ENCODE peak calls at places on chromosomes 6 and 20, in eight cellular contexts. P, V, M, W, T, R, Q and K are unnamed samples.

GRCh38 chr20:48618631-48619030 is 209.2 kb downstream of the PREX1 start:
- DNase-seq in P (no peak), V (no peak), M (no peak), W (no peak), T (no peak), R (no peak), Q (no peak), K (no peak)

GRCh38 chr6:142728910-142729481 is 216.0 kb downstream of the HIVEP2 start:
- DNase-seq in P (no peak), V (no peak), M (no peak), W (no peak), T (peak), R (no peak), Q (no peak), K (no peak)

GRCh38 chr6:166639921-166640320 is 12.9 kb upstream of the RPS6KA2 start:
- DNase-seq in P (no peak), V (no peak), M (no peak), W (no peak), T (no peak), R (no peak), Q (no peak), K (no peak)

GRCh38 chr6:168451805-168452204 is 10.8 kb downstream of the SMOC2 start:
- DNase-seq in P (peak), V (no peak), M (no peak), W (peak), T (no peak), R (no peak), Q (no peak), K (no peak)

GRCh38 chr6:42404494-42404893 is 47.2 kb downstream of the TRERF1 start:
- DNase-seq in P (peak), V (no peak), M (peak), W (peak), T (peak), R (no peak), Q (no peak), K (no peak)

GRCh38 chr6:36848658-36849441 is 9.6 kb upstream of the CPNE5 start:
- DNase-seq in P (peak), V (peak), M (no peak), W (no peak), T (peak), R (peak), Q (no peak), K (no peak)

GRCh38 chr20:24764027-24764797 is 184.9 kb upstream of the CST7 start:
- DNase-seq in P (no peak), V (no peak), M (no peak), W (no peak), T (no peak), R (no peak), Q (no peak), K (no peak)

GRCh38 chr6:138555294-138555988 is 56.1 kb upstream of the NHSL1 start:
- DNase-seq in P (no peak), V (peak), M (no peak), W (peak), T (no peak), R (no peak), Q (no peak), K (no peak)

GRCh38 chr6:160300076-160300695 is 41.6 kb upstream of the SLC22A2 start:
- DNase-seq in P (peak), V (no peak), M (no peak), W (peak), T (no peak), R (no peak), Q (no peak), K (no peak)

GRCh38 chr6:44263357-44264100 is 1.8 kb downstream of the NFKBIE start:
- DNase-seq in P (peak), V (no peak), M (no peak), W (no peak), T (peak), R (no peak), Q (no peak), K (no peak)

GRCh38 chr6:79453558-79454042 is 83.6 kb downstream of the LCA5 start:
- DNase-seq in P (no peak), V (no peak), M (no peak), W (peak), T (peak), R (no peak), Q (no peak), K (no peak)

GRCh38 chr6:70955441-70956190 is 1.2 kb downstream of the B3GAT2 start:
- DNase-seq in P (peak), V (peak), M (peak), W (peak), T (peak), R (peak), Q (peak), K (peak)

GRCh38 chr20:61805781-61806180 is 259.9 kb downstream of the TAF4 start:
- DNase-seq in P (peak), V (no peak), M (no peak), W (no peak), T (no peak), R (no peak), Q (no peak), K (no peak)

GRCh38 chr20:63835031-63835858 is 4.2 kb upstream of the ZBTB46 start:
- DNase-seq in P (peak), V (peak), M (no peak), W (peak), T (peak), R (peak), Q (no peak), K (no peak)

GRCh38 chr20:63265891-63266515 is 6.6 kb upstream of the ARFGAP1 start:
- DNase-seq in P (no peak), V (no peak), M (no peak), W (no peak), T (no peak), R (no peak), Q (no peak), K (no peak)

GRCh38 chr6:44704240-44705150 is 317.0 kb downstream of the CDC5L start:
- DNase-seq in P (no peak), V (no peak), M (no peak), W (no peak), T (no peak), R (no peak), Q (peak), K (no peak)

GRCh38 chr6:33628401-33628964 is 7.4 kb downstream of the ITPR3 start:
- DNase-seq in P (no peak), V (no peak), M (no peak), W (no peak), T (no peak), R (no peak), Q (no peak), K (peak)

GRCh38 chr6:32570363-32570905 is 19.2 kb downstream of the HLA-DRB1 start:
- DNase-seq in P (no peak), V (no peak), M (no peak), W (no peak), T (no peak), R (no peak), Q (no peak), K (no peak)

GRCh38 chr6:84892666-84893065 is 128.3 kb upstream of the TBX18 start:
- DNase-seq in P (no peak), V (no peak), M (no peak), W (peak), T (peak), R (no peak), Q (no peak), K (no peak)

GRCh38 chr6:36779227-36779626 is 60.0 kb downstream of the CPNE5 start:
- DNase-seq in P (no peak), V (no peak), M (no peak), W (no peak), T (no peak), R (no peak), Q (no peak), K (no peak)

GRCh38 chr20:35768731-35769664 is 2.8 kb upstream of the PHF20 start:
- DNase-seq in P (peak), V (peak), M (peak), W (peak), T (peak), R (peak), Q (peak), K (no peak)